ENCODE peak calls at places on chromosomes 16 and 17, in seven cellular contexts. Z, L, K, U, W, O and N are unnamed samples.

GRCh38 chr17:51873302-51873701 is 285.2 kb downstream of the CA10 start:
- DNase-seq in Z (no peak), L (no peak), K (no peak), U (no peak), W (no peak), O (no peak), N (no peak)

GRCh38 chr16:71775949-71776348 is 32.7 kb downstream of the AP1G1 start:
- DNase-seq in Z (no peak), L (no peak), K (no peak), U (no peak), W (no peak), O (no peak), N (no peak)

GRCh38 chr16:345686-346231 is 6.8 kb downstream of the AXIN1 start:
- DNase-seq in Z (no peak), L (no peak), K (no peak), U (no peak), W (no peak), O (no peak), N (no peak)

GRCh38 chr17:1641065-1641403 is 4.5 kb downstream of the SCARF1 start:
- DNase-seq in Z (no peak), L (no peak), K (no peak), U (no peak), W (no peak), O (no peak), N (no peak)

GRCh38 chr17:4331614-4332013 is 34.9 kb downstream of the UBE2G1 start:
- DNase-seq in Z (no peak), L (no peak), K (no peak), U (no peak), W (no peak), O (no peak), N (no peak)

GRCh38 chr17:80603380-80603779 is 58.7 kb downstream of the RPTOR start:
- DNase-seq in Z (no peak), L (no peak), K (no peak), U (no peak), W (no peak), O (no peak), N (no peak)

GRCh38 chr16:81817789-81818304 is 38.8 kb downstream of the PLCG2 start:
- DNase-seq in Z (no peak), L (no peak), K (no peak), U (no peak), W (peak; percentile 79), O (no peak), N (no peak)

GRCh38 chr16:85569615-85570212 is 43.4 kb upstream of the GSE1 start:
- DNase-seq in Z (no peak), L (peak; percentile 90), K (no peak), U (peak; percentile 69), W (peak; percentile 83), O (peak; percentile 90), N (peak; percentile 64)

GRCh38 chr17:67218385-67218950 is 26.5 kb downstream of the HELZ start:
- DNase-seq in Z (no peak), L (peak; percentile 31), K (no peak), U (peak; percentile 3), W (no peak), O (no peak), N (peak; percentile 74)

GRCh38 chr16:86365513-86366040 is 144.8 kb upstream of the FOXF1 start:
- DNase-seq in Z (no peak), L (no peak), K (no peak), U (no peak), W (no peak), O (no peak), N (no peak)

GRCh38 chr16:1300664-1301476 is 8.6 kb upstream of the UBE2I start:
- DNase-seq in Z (no peak), L (peak; percentile 10), K (no peak), U (no peak), W (peak; percentile 48), O (no peak), N (peak; percentile 59)

GRCh38 chr16:55754056-55754455 is 78.8 kb downstream of the CES1 start:
- DNase-seq in Z (no peak), L (no peak), K (no peak), U (no peak), W (no peak), O (no peak), N (no peak)

GRCh38 chr17:81733507-81734404 is 21.7 kb downstream of the SLC25A10 start:
- DNase-seq in Z (no peak), L (peak; percentile 52), K (no peak), U (no peak), W (peak; percentile 86), O (no peak), N (peak; percentile 76)

GRCh38 chr16:56988161-56988947 is 1.0 kb upstream of the NLRC5 start:
- DNase-seq in Z (no peak), L (no peak), K (no peak), U (no peak), W (no peak), O (no peak), N (peak; percentile 34)

GRCh38 chr16:13780841-13781553 is 139.0 kb upstream of the ERCC4 start:
- DNase-seq in Z (no peak), L (no peak), K (no peak), U (no peak), W (no peak), O (no peak), N (no peak)